ENCODE peak calls at places on chromosomes 13 and 19, in nine cellular contexts. One of them, this sample, is unnamed.

GRCh38 chr19:18650048-18650435 is 13.2 kb downstream of the KLHL26 start:
- DNase-seq in HT-29: no peak
- DNase-seq in psoas muscle: peak; percentile 53
- DNase-seq in NCI-H187: no peak
- DNase-seq in NAMALWA: no peak
- DNase-seq in C1 segment of cervical spinal cord: no peak
- DNase-seq in stromal cell of bone marrow: peak; percentile 43
- DNase-seq in breast epithelium: no peak
- DNase-seq in activated T-helper 1 cell treated with anti-CD3 and anti-CD28 coated beads, Interleukin-12 subunit alpha, Interleukin-12 subunit beta, Interleukin-2, Interleukin-4 antibody, amounts not matched to agents 30 ng/mL and 10 ng/mL and 1 ng/mL, durations not matched to agents 14 hours and 24 hours and 36 hours: no peak
- DNase-seq in this sample: no peak

GRCh38 chr19:28289294-28290063 is 923.5 kb downstream of the UQCRFS1 start:
- DNase-seq in HT-29: no peak
- DNase-seq in psoas muscle: no peak
- DNase-seq in NCI-H187: no peak
- DNase-seq in NAMALWA: no peak
- DNase-seq in C1 segment of cervical spinal cord: no peak
- DNase-seq in stromal cell of bone marrow: peak; percentile 5
- DNase-seq in breast epithelium: no peak
- DNase-seq in activated T-helper 1 cell treated with anti-CD3 and anti-CD28 coated beads, Interleukin-12 subunit alpha, Interleukin-12 subunit beta, Interleukin-2, Interleukin-4 antibody, amounts not matched to agents 30 ng/mL and 10 ng/mL and 1 ng/mL, durations not matched to agents 14 hours and 24 hours and 36 hours: no peak
- DNase-seq in this sample: peak; percentile 64

GRCh38 chr19:33245948-33246728 is 20.5 kb upstream of the SLC7A10 start:
- DNase-seq in HT-29: peak; percentile 43
- DNase-seq in psoas muscle: no peak
- DNase-seq in NCI-H187: no peak
- DNase-seq in NAMALWA: peak; percentile 40
- DNase-seq in C1 segment of cervical spinal cord: no peak
- DNase-seq in stromal cell of bone marrow: no peak
- DNase-seq in breast epithelium: no peak
- DNase-seq in activated T-helper 1 cell treated with anti-CD3 and anti-CD28 coated beads, Interleukin-12 subunit alpha, Interleukin-12 subunit beta, Interleukin-2, Interleukin-4 antibody, amounts not matched to agents 30 ng/mL and 10 ng/mL and 1 ng/mL, durations not matched to agents 14 hours and 24 hours and 36 hours: no peak
- DNase-seq in this sample: no peak

GRCh38 chr13:80336335-80336734 is 4.6 kb downstream of the SPRY2 start:
- DNase-seq in HT-29: no peak
- DNase-seq in psoas muscle: no peak
- DNase-seq in NCI-H187: no peak
- DNase-seq in NAMALWA: no peak
- DNase-seq in C1 segment of cervical spinal cord: no peak
- DNase-seq in stromal cell of bone marrow: no peak
- DNase-seq in breast epithelium: no peak
- DNase-seq in activated T-helper 1 cell treated with anti-CD3 and anti-CD28 coated beads, Interleukin-12 subunit alpha, Interleukin-12 subunit beta, Interleukin-2, Interleukin-4 antibody, amounts not matched to agents 30 ng/mL and 10 ng/mL and 1 ng/mL, durations not matched to agents 14 hours and 24 hours and 36 hours: no peak
- DNase-seq in this sample: no peak

GRCh38 chr13:99215466-99215865 is 14.8 kb downstream of the UBAC2 start:
- DNase-seq in HT-29: no peak
- DNase-seq in psoas muscle: no peak
- DNase-seq in NCI-H187: peak; percentile 76
- DNase-seq in NAMALWA: no peak
- DNase-seq in C1 segment of cervical spinal cord: no peak
- DNase-seq in stromal cell of bone marrow: no peak
- DNase-seq in breast epithelium: no peak
- DNase-seq in activated T-helper 1 cell treated with anti-CD3 and anti-CD28 coated beads, Interleukin-12 subunit alpha, Interleukin-12 subunit beta, Interleukin-2, Interleukin-4 antibody, amounts not matched to agents 30 ng/mL and 10 ng/mL and 1 ng/mL, durations not matched to agents 14 hours and 24 hours and 36 hours: peak; percentile 53
- DNase-seq in this sample: no peak

GRCh38 chr19:54133312-54133956 is 4.1 kb upstream of the CNOT3 start:
- DNase-seq in HT-29: no peak
- DNase-seq in psoas muscle: no peak
- DNase-seq in NCI-H187: no peak
- DNase-seq in NAMALWA: peak; percentile 42
- DNase-seq in C1 segment of cervical spinal cord: no peak
- DNase-seq in stromal cell of bone marrow: no peak
- DNase-seq in breast epithelium: no peak
- DNase-seq in activated T-helper 1 cell treated with anti-CD3 and anti-CD28 coated beads, Interleukin-12 subunit alpha, Interleukin-12 subunit beta, Interleukin-2, Interleukin-4 antibody, amounts not matched to agents 30 ng/mL and 10 ng/mL and 1 ng/mL, durations not matched to agents 14 hours and 24 hours and 36 hours: no peak
- DNase-seq in this sample: no peak

GRCh38 chr19:19366691-19367396 is 38.6 kb upstream of the GATAD2A start:
- DNase-seq in HT-29: peak; percentile 87
- DNase-seq in psoas muscle: peak; percentile 69
- DNase-seq in NCI-H187: peak; percentile 40
- DNase-seq in NAMALWA: peak; percentile 87
- DNase-seq in C1 segment of cervical spinal cord: no peak
- DNase-seq in stromal cell of bone marrow: no peak
- DNase-seq in breast epithelium: peak; percentile 70
- DNase-seq in activated T-helper 1 cell treated with anti-CD3 and anti-CD28 coated beads, Interleukin-12 subunit alpha, Interleukin-12 subunit beta, Interleukin-2, Interleukin-4 antibody, amounts not matched to agents 30 ng/mL and 10 ng/mL and 1 ng/mL, durations not matched to agents 14 hours and 24 hours and 36 hours: peak; percentile 66
- DNase-seq in this sample: no peak

GRCh38 chr19:33376423-33376822 is 2.9 kb downstream of the CEBPG start:
- DNase-seq in HT-29: peak; percentile 93
- DNase-seq in psoas muscle: peak; percentile 88
- DNase-seq in NCI-H187: no peak
- DNase-seq in NAMALWA: no peak
- DNase-seq in C1 segment of cervical spinal cord: no peak
- DNase-seq in stromal cell of bone marrow: peak; percentile 79
- DNase-seq in breast epithelium: no peak
- DNase-seq in activated T-helper 1 cell treated with anti-CD3 and anti-CD28 coated beads, Interleukin-12 subunit alpha, Interleukin-12 subunit beta, Interleukin-2, Interleukin-4 antibody, amounts not matched to agents 30 ng/mL and 10 ng/mL and 1 ng/mL, durations not matched to agents 14 hours and 24 hours and 36 hours: no peak
- DNase-seq in this sample: no peak

GRCh38 chr19:50173144-50173543 is 10.1 kb upstream of the IZUMO2 start:
- DNase-seq in HT-29: peak; percentile 97
- DNase-seq in psoas muscle: no peak
- DNase-seq in NCI-H187: no peak
- DNase-seq in NAMALWA: no peak
- DNase-seq in C1 segment of cervical spinal cord: no peak
- DNase-seq in stromal cell of bone marrow: no peak
- DNase-seq in breast epithelium: no peak
- DNase-seq in activated T-helper 1 cell treated with anti-CD3 and anti-CD28 coated beads, Interleukin-12 subunit alpha, Interleukin-12 subunit beta, Interleukin-2, Interleukin-4 antibody, amounts not matched to agents 30 ng/mL and 10 ng/mL and 1 ng/mL, durations not matched to agents 14 hours and 24 hours and 36 hours: peak; percentile 1
- DNase-seq in this sample: no peak

GRCh38 chr13:107866007-107866665 is 349.2 kb downstream of the LIG4 start:
- DNase-seq in HT-29: no peak
- DNase-seq in psoas muscle: no peak
- DNase-seq in NCI-H187: peak; percentile 83
- DNase-seq in NAMALWA: no peak
- DNase-seq in C1 segment of cervical spinal cord: no peak
- DNase-seq in stromal cell of bone marrow: no peak
- DNase-seq in breast epithelium: no peak
- DNase-seq in activated T-helper 1 cell treated with anti-CD3 and anti-CD28 coated beads, Interleukin-12 subunit alpha, Interleukin-12 subunit beta, Interleukin-2, Interleukin-4 antibody, amounts not matched to agents 30 ng/mL and 10 ng/mL and 1 ng/mL, durations not matched to agents 14 hours and 24 hours and 36 hours: no peak
- DNase-seq in this sample: peak; percentile 44

GRCh38 chr19:54644056-54644455 is 13.8 kb downstream of the LILRB1 start:
- DNase-seq in HT-29: no peak
- DNase-seq in psoas muscle: no peak
- DNase-seq in NCI-H187: no peak
- DNase-seq in NAMALWA: no peak
- DNase-seq in C1 segment of cervical spinal cord: no peak
- DNase-seq in stromal cell of bone marrow: no peak
- DNase-seq in breast epithelium: no peak
- DNase-seq in activated T-helper 1 cell treated with anti-CD3 and anti-CD28 coated beads, Interleukin-12 subunit alpha, Interleukin-12 subunit beta, Interleukin-2, Interleukin-4 antibody, amounts not matched to agents 30 ng/mL and 10 ng/mL and 1 ng/mL, durations not matched to agents 14 hours and 24 hours and 36 hours: no peak
- DNase-seq in this sample: no peak

GRCh38 chr19:35240322-35240721 is 8.5 kb upstream of the LSR start:
- DNase-seq in HT-29: no peak
- DNase-seq in psoas muscle: no peak
- DNase-seq in NCI-H187: no peak
- DNase-seq in NAMALWA: no peak
- DNase-seq in C1 segment of cervical spinal cord: no peak
- DNase-seq in stromal cell of bone marrow: no peak
- DNase-seq in breast epithelium: no peak
- DNase-seq in activated T-helper 1 cell treated with anti-CD3 and anti-CD28 coated beads, Interleukin-12 subunit alpha, Interleukin-12 subunit beta, Interleukin-2, Interleukin-4 antibody, amounts not matched to agents 30 ng/mL and 10 ng/mL and 1 ng/mL, durations not matched to agents 14 hours and 24 hours and 36 hours: no peak
- DNase-seq in this sample: no peak

GRCh38 chr13:29752175-29752574 is 98.2 kb downstream of the UBL3 start:
- DNase-seq in HT-29: no peak
- DNase-seq in psoas muscle: no peak
- DNase-seq in NCI-H187: no peak
- DNase-seq in NAMALWA: no peak
- DNase-seq in C1 segment of cervical spinal cord: no peak
- DNase-seq in stromal cell of bone marrow: no peak
- DNase-seq in breast epithelium: no peak
- DNase-seq in activated T-helper 1 cell treated with anti-CD3 and anti-CD28 coated beads, Interleukin-12 subunit alpha, Interleukin-12 subunit beta, Interleukin-2, Interleukin-4 antibody, amounts not matched to agents 30 ng/mL and 10 ng/mL and 1 ng/mL, durations not matched to agents 14 hours and 24 hours and 36 hours: no peak
- DNase-seq in this sample: no peak

GRCh38 chr13:99015606-99016520 is 38.0 kb upstream of the DOCK9 start:
- DNase-seq in HT-29: no peak
- DNase-seq in psoas muscle: no peak
- DNase-seq in NCI-H187: no peak
- DNase-seq in NAMALWA: no peak
- DNase-seq in C1 segment of cervical spinal cord: no peak
- DNase-seq in stromal cell of bone marrow: no peak
- DNase-seq in breast epithelium: no peak
- DNase-seq in activated T-helper 1 cell treated with anti-CD3 and anti-CD28 coated beads, Interleukin-12 subunit alpha, Interleukin-12 subunit beta, Interleukin-2, Interleukin-4 antibody, amounts not matched to agents 30 ng/mL and 10 ng/mL and 1 ng/mL, durations not matched to agents 14 hours and 24 hours and 36 hours: no peak
- DNase-seq in this sample: peak; percentile 37

GRCh38 chr13:32938907-32939306 is 77.3 kb upstream of the KL start:
- DNase-seq in HT-29: no peak
- DNase-seq in psoas muscle: no peak
- DNase-seq in NCI-H187: no peak
- DNase-seq in NAMALWA: no peak
- DNase-seq in C1 segment of cervical spinal cord: no peak
- DNase-seq in stromal cell of bone marrow: peak; percentile 24
- DNase-seq in breast epithelium: no peak
- DNase-seq in activated T-helper 1 cell treated with anti-CD3 and anti-CD28 coated beads, Interleukin-12 subunit alpha, Interleukin-12 subunit beta, Interleukin-2, Interleukin-4 antibody, amounts not matched to agents 30 ng/mL and 10 ng/mL and 1 ng/mL, durations not matched to agents 14 hours and 24 hours and 36 hours: no peak
- DNase-seq in this sample: no peak

GRCh38 chr13:25905411-25906010 is 146.3 kb downstream of the SHISA2 start:
- DNase-seq in HT-29: no peak
- DNase-seq in psoas muscle: no peak
- DNase-seq in NCI-H187: no peak
- DNase-seq in NAMALWA: no peak
- DNase-seq in C1 segment of cervical spinal cord: no peak
- DNase-seq in stromal cell of bone marrow: no peak
- DNase-seq in breast epithelium: no peak
- DNase-seq in activated T-helper 1 cell treated with anti-CD3 and anti-CD28 coated beads, Interleukin-12 subunit alpha, Interleukin-12 subunit beta, Interleukin-2, Interleukin-4 antibody, amounts not matched to agents 30 ng/mL and 10 ng/mL and 1 ng/mL, durations not matched to agents 14 hours and 24 hours and 36 hours: no peak
- DNase-seq in this sample: no peak

GRCh38 chr13:21053231-21053630 is 8.2 kb downstream of the LATS2 start:
- DNase-seq in HT-29: no peak
- DNase-seq in psoas muscle: no peak
- DNase-seq in NCI-H187: no peak
- DNase-seq in NAMALWA: no peak
- DNase-seq in C1 segment of cervical spinal cord: no peak
- DNase-seq in stromal cell of bone marrow: no peak
- DNase-seq in breast epithelium: no peak
- DNase-seq in activated T-helper 1 cell treated with anti-CD3 and anti-CD28 coated beads, Interleukin-12 subunit alpha, Interleukin-12 subunit beta, Interleukin-2, Interleukin-4 antibody, amounts not matched to agents 30 ng/mL and 10 ng/mL and 1 ng/mL, durations not matched to agents 14 hours and 24 hours and 36 hours: no peak
- DNase-seq in this sample: no peak

GRCh38 chr13:47146991-47147783 is 250.3 kb upstream of the HTR2A start:
- DNase-seq in HT-29: no peak
- DNase-seq in psoas muscle: no peak
- DNase-seq in NCI-H187: no peak
- DNase-seq in NAMALWA: no peak
- DNase-seq in C1 segment of cervical spinal cord: no peak
- DNase-seq in stromal cell of bone marrow: no peak
- DNase-seq in breast epithelium: no peak
- DNase-seq in activated T-helper 1 cell treated with anti-CD3 and anti-CD28 coated beads, Interleukin-12 subunit alpha, Interleukin-12 subunit beta, Interleukin-2, Interleukin-4 antibody, amounts not matched to agents 30 ng/mL and 10 ng/mL and 1 ng/mL, durations not matched to agents 14 hours and 24 hours and 36 hours: no peak
- DNase-seq in this sample: no peak

GRCh38 chr13:27919934-27920676 is at the start of gene PDX1:
- DNase-seq in HT-29: peak; percentile 96
- DNase-seq in psoas muscle: no peak
- DNase-seq in NCI-H187: peak; percentile 51
- DNase-seq in NAMALWA: no peak
- DNase-seq in C1 segment of cervical spinal cord: no peak
- DNase-seq in stromal cell of bone marrow: no peak
- DNase-seq in breast epithelium: no peak
- DNase-seq in activated T-helper 1 cell treated with anti-CD3 and anti-CD28 coated beads, Interleukin-12 subunit alpha, Interleukin-12 subunit beta, Interleukin-2, Interleukin-4 antibody, amounts not matched to agents 30 ng/mL and 10 ng/mL and 1 ng/mL, durations not matched to agents 14 hours and 24 hours and 36 hours: no peak
- DNase-seq in this sample: no peak

GRCh38 chr19:2330632-2331284 is 2.3 kb downstream of the SPPL2B start:
- DNase-seq in HT-29: peak; percentile 89
- DNase-seq in psoas muscle: peak; percentile 56
- DNase-seq in NCI-H187: peak; percentile 66
- DNase-seq in NAMALWA: no peak
- DNase-seq in C1 segment of cervical spinal cord: no peak
- DNase-seq in stromal cell of bone marrow: no peak
- DNase-seq in breast epithelium: no peak
- DNase-seq in activated T-helper 1 cell treated with anti-CD3 and anti-CD28 coated beads, Interleukin-12 subunit alpha, Interleukin-12 subunit beta, Interleukin-2, Interleukin-4 antibody, amounts not matched to agents 30 ng/mL and 10 ng/mL and 1 ng/mL, durations not matched to agents 14 hours and 24 hours and 36 hours: no peak
- DNase-seq in this sample: no peak

GRCh38 chr19:1065606-1066109 is 1.3 kb upstream of the ARHGAP45 start:
- DNase-seq in HT-29: peak; percentile 76
- DNase-seq in psoas muscle: no peak
- DNase-seq in NCI-H187: no peak
- DNase-seq in NAMALWA: no peak
- DNase-seq in C1 segment of cervical spinal cord: no peak
- DNase-seq in stromal cell of bone marrow: no peak
- DNase-seq in breast epithelium: no peak
- DNase-seq in activated T-helper 1 cell treated with anti-CD3 and anti-CD28 coated beads, Interleukin-12 subunit alpha, Interleukin-12 subunit beta, Interleukin-2, Interleukin-4 antibody, amounts not matched to agents 30 ng/mL and 10 ng/mL and 1 ng/mL, durations not matched to agents 14 hours and 24 hours and 36 hours: no peak
- DNase-seq in this sample: no peak

GRCh38 chr19:39166571-39167391 is 30.0 kb upstream of the NCCRP1 start:
- DNase-seq in HT-29: peak; percentile 97
- DNase-seq in psoas muscle: peak; percentile 65
- DNase-seq in NCI-H187: no peak
- DNase-seq in NAMALWA: no peak
- DNase-seq in C1 segment of cervical spinal cord: no peak
- DNase-seq in stromal cell of bone marrow: no peak
- DNase-seq in breast epithelium: peak; percentile 82
- DNase-seq in activated T-helper 1 cell treated with anti-CD3 and anti-CD28 coated beads, Interleukin-12 subunit alpha, Interleukin-12 subunit beta, Interleukin-2, Interleukin-4 antibody, amounts not matched to agents 30 ng/mL and 10 ng/mL and 1 ng/mL, durations not matched to agents 14 hours and 24 hours and 36 hours: no peak
- DNase-seq in this sample: no peak

GRCh38 chr13:45627656-45628055 is 12.1 kb upstream of the ERICH6B start:
- DNase-seq in HT-29: no peak
- DNase-seq in psoas muscle: no peak
- DNase-seq in NCI-H187: no peak
- DNase-seq in NAMALWA: no peak
- DNase-seq in C1 segment of cervical spinal cord: no peak
- DNase-seq in stromal cell of bone marrow: no peak
- DNase-seq in breast epithelium: no peak
- DNase-seq in activated T-helper 1 cell treated with anti-CD3 and anti-CD28 coated beads, Interleukin-12 subunit alpha, Interleukin-12 subunit beta, Interleukin-2, Interleukin-4 antibody, amounts not matched to agents 30 ng/mL and 10 ng/mL and 1 ng/mL, durations not matched to agents 14 hours and 24 hours and 36 hours: no peak
- DNase-seq in this sample: no peak

GRCh38 chr13:112903606-112904195 is 65.3 kb upstream of the MCF2L start:
- DNase-seq in HT-29: no peak
- DNase-seq in psoas muscle: no peak
- DNase-seq in NCI-H187: peak; percentile 94
- DNase-seq in NAMALWA: no peak
- DNase-seq in C1 segment of cervical spinal cord: no peak
- DNase-seq in stromal cell of bone marrow: no peak
- DNase-seq in breast epithelium: no peak
- DNase-seq in activated T-helper 1 cell treated with anti-CD3 and anti-CD28 coated beads, Interleukin-12 subunit alpha, Interleukin-12 subunit beta, Interleukin-2, Interleukin-4 antibody, amounts not matched to agents 30 ng/mL and 10 ng/mL and 1 ng/mL, durations not matched to agents 14 hours and 24 hours and 36 hours: no peak
- DNase-seq in this sample: no peak

GRCh38 chr13:41974262-41974900 is 13.5 kb upstream of the VWA8 start:
- DNase-seq in HT-29: no peak
- DNase-seq in psoas muscle: no peak
- DNase-seq in NCI-H187: no peak
- DNase-seq in NAMALWA: no peak
- DNase-seq in C1 segment of cervical spinal cord: no peak
- DNase-seq in stromal cell of bone marrow: no peak
- DNase-seq in breast epithelium: no peak
- DNase-seq in activated T-helper 1 cell treated with anti-CD3 and anti-CD28 coated beads, Interleukin-12 subunit alpha, Interleukin-12 subunit beta, Interleukin-2, Interleukin-4 antibody, amounts not matched to agents 30 ng/mL and 10 ng/mL and 1 ng/mL, durations not matched to agents 14 hours and 24 hours and 36 hours: no peak
- DNase-seq in this sample: no peak

GRCh38 chr19:7373862-7374261 is 25.1 kb downstream of the ARHGEF18 start:
- DNase-seq in HT-29: no peak
- DNase-seq in psoas muscle: no peak
- DNase-seq in NCI-H187: no peak
- DNase-seq in NAMALWA: no peak
- DNase-seq in C1 segment of cervical spinal cord: no peak
- DNase-seq in stromal cell of bone marrow: no peak
- DNase-seq in breast epithelium: no peak
- DNase-seq in activated T-helper 1 cell treated with anti-CD3 and anti-CD28 coated beads, Interleukin-12 subunit alpha, Interleukin-12 subunit beta, Interleukin-2, Interleukin-4 antibody, amounts not matched to agents 30 ng/mL and 10 ng/mL and 1 ng/mL, durations not matched to agents 14 hours and 24 hours and 36 hours: no peak
- DNase-seq in this sample: no peak

GRCh38 chr19:1568320-1569019 is at the start of gene MEX3D:
- DNase-seq in HT-29: peak; percentile 51
- DNase-seq in psoas muscle: peak; percentile 85
- DNase-seq in NCI-H187: peak; percentile 71
- DNase-seq in NAMALWA: peak; percentile 85
- DNase-seq in C1 segment of cervical spinal cord: no peak
- DNase-seq in stromal cell of bone marrow: peak; percentile 43
- DNase-seq in breast epithelium: peak; percentile 62
- DNase-seq in activated T-helper 1 cell treated with anti-CD3 and anti-CD28 coated beads, Interleukin-12 subunit alpha, Interleukin-12 subunit beta, Interleukin-2, Interleukin-4 antibody, amounts not matched to agents 30 ng/mL and 10 ng/mL and 1 ng/mL, durations not matched to agents 14 hours and 24 hours and 36 hours: peak; percentile 67
- DNase-seq in this sample: no peak

GRCh38 chr13:50485979-50486935 is 357.2 kb downstream of the DLEU7 start:
- DNase-seq in HT-29: no peak
- DNase-seq in psoas muscle: no peak
- DNase-seq in NCI-H187: no peak
- DNase-seq in NAMALWA: no peak
- DNase-seq in C1 segment of cervical spinal cord: no peak
- DNase-seq in stromal cell of bone marrow: peak; percentile 79
- DNase-seq in breast epithelium: no peak
- DNase-seq in activated T-helper 1 cell treated with anti-CD3 and anti-CD28 coated beads, Interleukin-12 subunit alpha, Interleukin-12 subunit beta, Interleukin-2, Interleukin-4 antibody, amounts not matched to agents 30 ng/mL and 10 ng/mL and 1 ng/mL, durations not matched to agents 14 hours and 24 hours and 36 hours: no peak
- DNase-seq in this sample: no peak

This sample was measured in occipital lobe.